ENCODE peak calls at places on chromosomes 1 and 21, in four cellular contexts. K, A, P and H are unnamed samples.

GRCh38 chr1:234931404-234931973 is 197.1 kb downstream of the TOMM20 start:
- DNase-seq in K (no peak), P (no peak), A (no peak), H (no peak)

GRCh38 chr1:78437393-78437792 is 53.4 kb upstream of the PTGFR start:
- DNase-seq in K (no peak), P (no peak), A (peak), H (no peak)

GRCh38 chr1:60765204-60765603 is 317.2 kb upstream of the NFIA start:
- DNase-seq in P (no peak), A (peak), K (peak), H (no peak)

GRCh38 chr1:111841189-111841588 is 85.5 kb downstream of the DDX20 start:
- DNase-seq in A (no peak), P (no peak), K (no peak), H (no peak)

GRCh38 chr1:9239622-9240401 is 5.2 kb downstream of the H6PD start:
- DNase-seq in K (peak), A (peak), P (no peak), H (no peak)

GRCh38 chr1:57464756-57465155 is 40.9 kb upstream of the DAB1 start:
- DNase-seq in P (no peak), A (no peak), K (no peak), H (no peak)

GRCh38 chr1:183236158-183236725 is 50.2 kb downstream of the LAMC2 start:
- DNase-seq in P (no peak), A (no peak), K (no peak), H (no peak)

GRCh38 chr1:45009956-45010854 is 919 bp downstream of the HECTD3 start:
- DNase-seq in K (peak), A (no peak), P (no peak), H (no peak)

GRCh38 chr21:42579456-42580075 is 65.9 kb downstream of the SLC37A1 start:
- DNase-seq in A (no peak), P (no peak), K (no peak), H (no peak)

GRCh38 chr21:45012661-45013270 is 61.6 kb upstream of the ADARB1 start:
- DNase-seq in K (no peak), P (no peak), A (no peak), H (no peak)

GRCh38 chr1:201546093-201546492 is 7.2 kb downstream of the NAV1 start:
- DNase-seq in K (no peak), A (no peak), P (no peak), H (no peak)

GRCh38 chr1:70486676-70487470 is 75.8 kb downstream of the CTH start:
- DNase-seq in P (no peak), A (peak), K (peak), H (no peak)

GRCh38 chr1:20678599-20678998 is 17.4 kb upstream of the DDOST start:
- DNase-seq in P (no peak), K (no peak), A (no peak), H (no peak)

GRCh38 chr21:22670148-22670547 is 1671.9 kb downstream of the NCAM2 start:
- DNase-seq in A (no peak), K (no peak), P (no peak), H (no peak)

GRCh38 chr1:20343149-20343936 is 52.7 kb downstream of the VWA5B1 start:
- DNase-seq in P (no peak), K (peak), A (no peak), H (no peak)

GRCh38 chr1:222736470-222736869 is 532 bp upstream of the FAM177B start:
- DNase-seq in A (no peak), K (no peak), P (no peak), H (no peak)

GRCh38 chr1:3323021-3323790 is 131.3 kb upstream of the ARHGEF16 start:
- DNase-seq in A (no peak), P (no peak), K (no peak), H (no peak)

GRCh38 chr21:35020446-35020845 is 28.7 kb downstream of the RUNX1 start:
- DNase-seq in A (no peak), P (no peak), K (no peak), H (no peak)

GRCh38 chr1:201309420-201309819 is 26.1 kb downstream of the PKP1 start:
- DNase-seq in K (peak), P (no peak), A (peak), H (no peak)

GRCh38 chr1:32774464-32774808 is 42.7 kb downstream of the YARS1 start:
- DNase-seq in A (no peak), P (no peak), K (no peak), H (no peak)

GRCh38 chr1:7026188-7026587 is 240.9 kb downstream of the CAMTA1 start:
- DNase-seq in A (no peak), P (no peak), K (no peak), H (no peak)

DNA sequence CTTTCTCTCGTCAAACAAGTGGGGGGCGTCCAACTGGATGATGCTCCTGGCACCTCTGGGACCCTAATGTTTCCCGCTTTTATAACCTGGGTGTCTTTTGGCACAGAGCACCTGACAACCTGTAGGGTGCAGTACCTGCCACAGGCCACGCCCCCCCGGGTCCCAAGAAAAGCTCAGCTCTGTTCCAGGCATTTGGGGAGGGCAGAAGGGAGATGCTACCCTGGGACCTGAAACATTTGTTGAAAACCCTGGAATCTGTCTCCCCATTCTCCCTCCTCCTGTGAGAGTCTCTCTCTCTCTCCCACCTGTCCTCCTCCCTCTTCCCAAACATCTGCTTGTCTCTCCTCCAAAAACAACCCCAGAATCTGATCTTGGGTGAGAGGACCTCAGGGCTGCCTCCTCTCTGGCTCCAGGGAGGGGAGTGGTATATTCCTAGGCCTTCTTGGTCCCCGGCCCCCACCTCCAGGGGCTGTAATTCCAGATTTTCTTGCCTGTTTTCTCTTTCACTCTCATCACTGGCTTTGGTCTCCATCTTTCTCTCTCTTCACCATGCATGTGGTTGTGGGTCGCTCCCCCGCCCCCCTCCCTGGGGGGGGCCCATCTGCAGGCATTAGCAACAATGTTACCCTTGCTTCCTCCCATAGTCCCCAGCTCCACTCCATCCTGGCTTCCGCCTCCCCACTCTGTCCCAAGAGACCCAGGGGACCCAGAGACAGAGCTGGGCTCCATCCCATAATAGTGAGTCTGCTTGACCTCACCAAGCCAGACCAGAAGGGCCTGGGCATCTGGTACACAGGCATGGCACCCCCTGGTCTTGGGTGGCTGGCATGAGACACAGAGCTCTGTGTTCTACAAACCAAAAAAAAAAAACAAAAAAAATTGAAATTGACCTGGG is 4.1 kb downstream of the AHDC1 start:
- DNase-seq in A (no peak), K (no peak), P (no peak), H (no peak)
- TF ChIP-seq CTCF in A (no peak), K (no peak), P (no peak), H (no peak)

GRCh38 chr1:11320153-11320936 is 47.3 kb downstream of the UBIAD1 start:
- DNase-seq in A (no peak), K (peak), P (no peak), H (peak)
- TF ChIP-seq CTCF in A (peak), K (peak), P (peak), H (no peak)

GRCh38 chr1:1019122-1019999 is 559 bp upstream of the AGRN start:
- DNase-seq in P (peak), A (peak), K (peak), H (peak)
- TF ChIP-seq CTCF in P (peak), A (peak), K (no peak), H (no peak)

DNA sequence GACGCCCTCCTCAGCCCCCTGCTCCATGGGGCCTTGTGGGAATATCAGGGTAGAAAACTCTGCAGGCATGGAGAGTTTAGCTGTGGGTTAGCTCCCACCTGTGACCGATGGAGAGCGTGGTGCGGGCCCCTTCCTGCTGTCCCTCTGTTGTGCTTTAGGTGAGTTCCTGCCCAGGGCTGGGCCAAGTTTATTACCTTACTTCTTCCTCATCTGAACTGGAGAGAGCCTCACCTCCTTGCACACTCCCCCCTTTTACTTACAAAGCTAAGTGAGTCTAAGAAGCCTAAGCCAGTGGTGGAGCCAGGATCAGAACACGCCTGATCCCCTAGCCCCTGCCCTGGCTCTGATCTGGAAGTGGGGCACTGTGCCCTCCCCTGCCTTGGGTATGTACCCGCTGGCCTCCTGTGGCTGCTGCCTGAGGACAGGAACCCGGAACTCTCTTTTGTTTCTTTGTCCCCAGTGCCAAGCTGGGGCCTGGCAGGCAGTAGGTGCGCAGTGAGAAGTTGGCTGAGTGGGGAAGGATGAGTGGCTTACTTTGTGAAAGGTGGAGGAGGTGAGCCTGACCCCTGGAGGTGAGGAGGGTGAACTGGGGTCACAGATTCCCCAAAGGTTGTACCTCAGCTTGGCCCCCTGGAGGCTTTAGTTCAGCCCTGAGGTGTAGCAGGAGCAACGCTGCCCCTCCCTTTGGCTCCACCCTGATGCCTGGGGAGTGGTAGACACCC is 32.9 kb downstream of the ARHGEF10L start:
- DNase-seq in P (no peak), A (no peak), K (no peak), H (no peak)
- TF ChIP-seq CTCF in P (peak), A (no peak), K (no peak), H (no peak)

DNA sequence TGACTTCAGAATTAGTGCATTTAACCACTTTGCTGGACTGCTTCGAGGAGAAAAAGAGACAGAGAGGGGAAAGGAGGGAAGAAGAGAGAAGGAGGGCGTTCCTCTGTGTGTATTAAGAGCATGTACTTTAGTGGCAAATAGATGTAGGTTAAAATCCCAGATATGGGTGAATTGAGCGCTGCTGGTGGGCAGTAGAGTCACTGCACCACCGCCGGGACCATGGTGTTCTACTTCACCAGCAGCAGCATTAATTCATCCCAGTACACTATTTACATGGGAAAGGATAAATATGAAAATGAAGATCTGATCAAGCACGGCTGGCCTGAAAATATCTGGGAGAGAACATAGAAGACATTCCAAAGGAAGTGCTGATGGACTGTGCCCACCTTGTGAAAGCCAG is 20.9 kb upstream of the PPIE start:
- DNase-seq in A (no peak), K (no peak), P (no peak), H (no peak)
- TF ChIP-seq CTCF in A (no peak), K (no peak), P (no peak), H (no peak)

GRCh38 chr1:87169250-87169910 is 159.3 kb upstream of the LMO4 start:
- DNase-seq in K (no peak), P (no peak), A (no peak), H (no peak)
- TF ChIP-seq CTCF in K (no peak), P (no peak), A (no peak), H (no peak)

DNA sequence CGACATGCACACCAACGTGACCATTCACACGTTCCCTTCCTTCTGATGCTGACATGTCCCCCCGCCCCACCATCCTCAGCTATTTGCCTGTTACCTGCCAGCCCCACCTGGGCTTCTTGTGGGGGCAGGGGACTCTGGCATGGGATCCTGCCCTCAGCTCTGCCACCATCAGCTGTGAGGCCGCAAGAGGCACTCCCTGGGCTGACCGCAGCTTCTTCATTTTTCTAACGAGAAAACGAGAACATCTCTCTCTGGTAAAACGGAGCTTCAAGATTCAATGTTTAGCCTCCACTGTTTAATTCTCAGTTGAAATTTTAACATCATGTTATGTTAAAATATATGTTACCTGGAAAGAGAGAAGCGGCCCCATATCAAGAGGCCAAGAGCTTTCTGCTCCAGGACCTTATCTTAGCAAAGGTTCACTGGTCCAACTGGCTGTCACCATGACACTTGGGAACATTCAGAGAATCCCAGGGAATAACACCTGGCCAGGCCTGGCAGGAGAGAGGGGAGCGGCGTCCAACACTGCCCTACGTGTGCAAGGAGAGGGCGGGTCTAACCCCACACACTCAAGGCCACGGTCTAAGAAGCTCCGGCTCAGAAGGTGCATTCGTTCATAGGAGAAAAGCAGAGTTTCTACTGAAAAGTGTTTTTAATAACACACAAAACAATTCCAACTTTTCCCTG is 51.3 kb downstream of the HLCS start:
- DNase-seq in P (no peak), K (no peak), A (no peak), H (no peak)
- TF ChIP-seq CTCF in P (no peak), K (no peak), A (no peak), H (no peak)

DNA sequence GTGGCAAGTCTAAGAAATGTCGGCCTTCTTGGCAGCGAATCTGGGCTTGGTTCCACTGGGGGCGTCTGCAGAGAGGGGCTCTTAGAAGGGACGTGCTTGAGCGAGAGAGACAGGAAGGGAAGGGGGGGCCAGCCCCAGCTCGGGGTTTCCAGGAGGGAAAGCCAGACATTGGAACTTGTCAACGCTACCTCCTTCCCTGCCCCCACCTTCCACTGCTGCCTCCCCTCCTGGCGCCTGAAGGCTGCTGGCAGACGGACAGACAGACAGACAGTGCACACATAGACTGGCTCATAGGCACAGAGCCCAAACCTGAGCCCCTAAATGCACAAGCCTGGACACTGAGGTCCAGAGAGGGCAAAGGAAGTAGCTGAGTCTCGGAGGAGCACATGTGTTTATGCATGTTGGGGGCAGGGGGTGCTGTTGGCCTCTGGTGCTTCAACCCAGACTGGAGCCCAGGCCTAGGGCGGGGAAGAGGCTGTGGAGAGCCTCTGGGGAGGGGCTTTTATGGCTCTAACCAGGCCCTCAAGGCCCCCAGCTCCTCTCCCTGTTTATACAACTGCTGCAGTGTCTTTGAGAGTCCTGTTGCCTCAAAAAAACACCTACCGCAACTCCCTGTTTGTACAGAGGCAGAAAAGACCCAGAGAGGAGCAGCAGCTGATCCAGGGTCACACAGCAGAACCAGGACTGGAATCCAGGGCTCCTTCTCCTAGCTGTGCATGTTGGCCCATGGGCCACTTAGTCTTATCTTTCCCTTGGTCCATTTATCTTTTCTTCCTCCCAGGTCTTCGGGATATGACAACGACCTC is 33.1 kb upstream of the WASF2 start:
- DNase-seq in P (no peak), A (no peak), K (no peak), H (peak)
- TF ChIP-seq CTCF in P (no peak), A (peak), K (no peak), H (no peak)